ENCODE peak calls at places on chromosomes 3 and 15, in nine cellular contexts. One of them, this sample, is unnamed.

GRCh38 chr3:9301798-9302197 is 52.4 kb upstream of the SRGAP3 start:
- DNase-seq in GM13976: no peak
- DNase-seq in lower lobe of right lung: no peak
- DNase-seq in renal cortical epithelial cell: no peak
- DNase-seq in bronchial epithelial cell: peak
- DNase-seq in WTC11: no peak
- DNase-seq in astrocyte of the spinal cord: no peak
- DNase-seq in dorsolateral prefrontal cortex: no peak
- DNase-seq in IMR-90: no peak
- DNase-seq in this sample: no peak

GRCh38 chr15:38187646-38188313 is 64.9 kb upstream of the SPRED1 start:
- DNase-seq in GM13976: no peak
- DNase-seq in lower lobe of right lung: no peak
- DNase-seq in renal cortical epithelial cell: peak
- DNase-seq in bronchial epithelial cell: no peak
- DNase-seq in WTC11: no peak
- DNase-seq in astrocyte of the spinal cord: no peak
- DNase-seq in dorsolateral prefrontal cortex: no peak
- DNase-seq in IMR-90: peak
- DNase-seq in this sample: no peak

GRCh38 chr15:51833782-51834181 is 4.3 kb downstream of the TMOD3 start:
- DNase-seq in GM13976: no peak
- DNase-seq in lower lobe of right lung: no peak
- DNase-seq in renal cortical epithelial cell: no peak
- DNase-seq in bronchial epithelial cell: no peak
- DNase-seq in WTC11: no peak
- DNase-seq in astrocyte of the spinal cord: no peak
- DNase-seq in dorsolateral prefrontal cortex: no peak
- DNase-seq in IMR-90: peak
- DNase-seq in this sample: no peak

GRCh38 chr3:121834079-121834730 is 655 bp downstream of the IQCB1 start:
- DNase-seq in GM13976: peak
- DNase-seq in lower lobe of right lung: no peak
- DNase-seq in renal cortical epithelial cell: peak
- DNase-seq in bronchial epithelial cell: peak
- DNase-seq in WTC11: no peak
- DNase-seq in astrocyte of the spinal cord: no peak
- DNase-seq in dorsolateral prefrontal cortex: no peak
- DNase-seq in IMR-90: peak
- DNase-seq in this sample: no peak

GRCh38 chr3:12622335-12622734 is 41.6 kb downstream of the RAF1 start:
- DNase-seq in GM13976: no peak
- DNase-seq in lower lobe of right lung: no peak
- DNase-seq in renal cortical epithelial cell: peak
- DNase-seq in bronchial epithelial cell: no peak
- DNase-seq in WTC11: no peak
- DNase-seq in astrocyte of the spinal cord: no peak
- DNase-seq in dorsolateral prefrontal cortex: no peak
- DNase-seq in IMR-90: no peak
- DNase-seq in this sample: no peak

GRCh38 chr3:195005251-195005620 is 265.7 kb downstream of the XXYLT1 start:
- DNase-seq in GM13976: no peak
- DNase-seq in lower lobe of right lung: no peak
- DNase-seq in renal cortical epithelial cell: no peak
- DNase-seq in bronchial epithelial cell: no peak
- DNase-seq in WTC11: peak
- DNase-seq in astrocyte of the spinal cord: no peak
- DNase-seq in dorsolateral prefrontal cortex: no peak
- DNase-seq in IMR-90: no peak
- DNase-seq in this sample: no peak

GRCh38 chr3:16189201-16189600 is 14.7 kb downstream of the GALNT15 start:
- DNase-seq in GM13976: no peak
- DNase-seq in lower lobe of right lung: no peak
- DNase-seq in renal cortical epithelial cell: no peak
- DNase-seq in bronchial epithelial cell: peak
- DNase-seq in WTC11: no peak
- DNase-seq in astrocyte of the spinal cord: no peak
- DNase-seq in dorsolateral prefrontal cortex: no peak
- DNase-seq in IMR-90: no peak
- DNase-seq in this sample: no peak

GRCh38 chr3:58658508-58658907 is 8.1 kb downstream of the FAM3D start:
- DNase-seq in GM13976: no peak
- DNase-seq in lower lobe of right lung: no peak
- DNase-seq in renal cortical epithelial cell: no peak
- DNase-seq in bronchial epithelial cell: no peak
- DNase-seq in WTC11: no peak
- DNase-seq in astrocyte of the spinal cord: no peak
- DNase-seq in dorsolateral prefrontal cortex: no peak
- DNase-seq in IMR-90: no peak
- DNase-seq in this sample: no peak

GRCh38 chr3:113514265-113514769 is 639 bp downstream of the SPICE1 start:
- DNase-seq in GM13976: no peak
- DNase-seq in lower lobe of right lung: no peak
- DNase-seq in renal cortical epithelial cell: peak
- DNase-seq in bronchial epithelial cell: no peak
- DNase-seq in WTC11: no peak
- DNase-seq in astrocyte of the spinal cord: peak
- DNase-seq in dorsolateral prefrontal cortex: no peak
- DNase-seq in IMR-90: peak
- DNase-seq in this sample: no peak

GRCh38 chr3:151248772-151249366 is 29.5 kb downstream of the P2RY14 start:
- DNase-seq in GM13976: no peak
- DNase-seq in lower lobe of right lung: no peak
- DNase-seq in renal cortical epithelial cell: no peak
- DNase-seq in bronchial epithelial cell: no peak
- DNase-seq in WTC11: no peak
- DNase-seq in astrocyte of the spinal cord: no peak
- DNase-seq in dorsolateral prefrontal cortex: no peak
- DNase-seq in IMR-90: no peak
- DNase-seq in this sample: no peak

GRCh38 chr3:69562001-69562400 is 176.1 kb upstream of the FRMD4B start:
- DNase-seq in GM13976: no peak
- DNase-seq in lower lobe of right lung: no peak
- DNase-seq in renal cortical epithelial cell: no peak
- DNase-seq in bronchial epithelial cell: no peak
- DNase-seq in WTC11: no peak
- DNase-seq in astrocyte of the spinal cord: no peak
- DNase-seq in dorsolateral prefrontal cortex: no peak
- DNase-seq in IMR-90: no peak
- DNase-seq in this sample: no peak

GRCh38 chr3:23806322-23807160 is 786 bp downstream of the UBE2E1 start:
- DNase-seq in GM13976: peak
- DNase-seq in lower lobe of right lung: peak
- DNase-seq in renal cortical epithelial cell: no peak
- DNase-seq in bronchial epithelial cell: no peak
- DNase-seq in WTC11: peak
- DNase-seq in astrocyte of the spinal cord: peak
- DNase-seq in dorsolateral prefrontal cortex: peak
- DNase-seq in IMR-90: no peak
- DNase-seq in this sample: no peak

GRCh38 chr3:141844812-141845211 is 31.6 kb upstream of the ATP1B3 start:
- DNase-seq in GM13976: no peak
- DNase-seq in lower lobe of right lung: no peak
- DNase-seq in renal cortical epithelial cell: no peak
- DNase-seq in bronchial epithelial cell: no peak
- DNase-seq in WTC11: no peak
- DNase-seq in astrocyte of the spinal cord: no peak
- DNase-seq in dorsolateral prefrontal cortex: no peak
- DNase-seq in IMR-90: no peak
- DNase-seq in this sample: no peak

GRCh38 chr3:196472286-196472685 is 31.3 kb downstream of the RNF168 start:
- DNase-seq in GM13976: no peak
- DNase-seq in lower lobe of right lung: no peak
- DNase-seq in renal cortical epithelial cell: no peak
- DNase-seq in bronchial epithelial cell: no peak
- DNase-seq in WTC11: no peak
- DNase-seq in astrocyte of the spinal cord: no peak
- DNase-seq in dorsolateral prefrontal cortex: no peak
- DNase-seq in IMR-90: no peak
- DNase-seq in this sample: no peak

GRCh38 chr3:113277886-113278598 is 66.7 kb downstream of the BOC start:
- DNase-seq in GM13976: peak
- DNase-seq in lower lobe of right lung: no peak
- DNase-seq in renal cortical epithelial cell: no peak
- DNase-seq in bronchial epithelial cell: no peak
- DNase-seq in WTC11: no peak
- DNase-seq in astrocyte of the spinal cord: no peak
- DNase-seq in dorsolateral prefrontal cortex: no peak
- DNase-seq in IMR-90: no peak
- DNase-seq in this sample: no peak

GRCh38 chr15:70488002-70488605 is 275.3 kb downstream of the UACA start:
- DNase-seq in GM13976: peak
- DNase-seq in lower lobe of right lung: peak
- DNase-seq in renal cortical epithelial cell: peak
- DNase-seq in bronchial epithelial cell: peak
- DNase-seq in WTC11: peak
- DNase-seq in astrocyte of the spinal cord: peak
- DNase-seq in dorsolateral prefrontal cortex: peak
- DNase-seq in IMR-90: peak
- DNase-seq in this sample: no peak

GRCh38 chr3:190131329-190131728 is 10.6 kb upstream of the P3H2 start:
- DNase-seq in GM13976: no peak
- DNase-seq in lower lobe of right lung: no peak
- DNase-seq in renal cortical epithelial cell: peak
- DNase-seq in bronchial epithelial cell: peak
- DNase-seq in WTC11: no peak
- DNase-seq in astrocyte of the spinal cord: peak
- DNase-seq in dorsolateral prefrontal cortex: no peak
- DNase-seq in IMR-90: peak
- DNase-seq in this sample: no peak

GRCh38 chr3:53261712-53262111 is 5.9 kb upstream of the TKT start:
- DNase-seq in GM13976: no peak
- DNase-seq in lower lobe of right lung: no peak
- DNase-seq in renal cortical epithelial cell: no peak
- DNase-seq in bronchial epithelial cell: peak
- DNase-seq in WTC11: no peak
- DNase-seq in astrocyte of the spinal cord: no peak
- DNase-seq in dorsolateral prefrontal cortex: no peak
- DNase-seq in IMR-90: no peak
- DNase-seq in this sample: no peak

GRCh38 chr3:138173769-138174420 is 826 bp downstream of the DBR1 start:
- DNase-seq in GM13976: no peak
- DNase-seq in lower lobe of right lung: no peak
- DNase-seq in renal cortical epithelial cell: no peak
- DNase-seq in bronchial epithelial cell: no peak
- DNase-seq in WTC11: no peak
- DNase-seq in astrocyte of the spinal cord: no peak
- DNase-seq in dorsolateral prefrontal cortex: no peak
- DNase-seq in IMR-90: no peak
- DNase-seq in this sample: no peak

GRCh38 chr3:27657404-27657803 is 64.7 kb downstream of the EOMES start:
- DNase-seq in GM13976: no peak
- DNase-seq in lower lobe of right lung: no peak
- DNase-seq in renal cortical epithelial cell: peak
- DNase-seq in bronchial epithelial cell: peak
- DNase-seq in WTC11: no peak
- DNase-seq in astrocyte of the spinal cord: no peak
- DNase-seq in dorsolateral prefrontal cortex: no peak
- DNase-seq in IMR-90: no peak
- DNase-seq in this sample: no peak

GRCh38 chr3:115655761-115656282 is 32.5 kb downstream of the GAP43 start:
- DNase-seq in GM13976: no peak
- DNase-seq in lower lobe of right lung: no peak
- DNase-seq in renal cortical epithelial cell: no peak
- DNase-seq in bronchial epithelial cell: no peak
- DNase-seq in WTC11: no peak
- DNase-seq in astrocyte of the spinal cord: no peak
- DNase-seq in dorsolateral prefrontal cortex: no peak
- DNase-seq in IMR-90: no peak
- DNase-seq in this sample: no peak

GRCh38 chr3:17195856-17196604 is 311.3 kb downstream of the PLCL2 start:
- DNase-seq in GM13976: peak
- DNase-seq in lower lobe of right lung: no peak
- DNase-seq in renal cortical epithelial cell: no peak
- DNase-seq in bronchial epithelial cell: peak
- DNase-seq in WTC11: no peak
- DNase-seq in astrocyte of the spinal cord: peak
- DNase-seq in dorsolateral prefrontal cortex: no peak
- DNase-seq in IMR-90: peak
- DNase-seq in this sample: no peak

GRCh38 chr3:42143440-42143839 is 52.3 kb downstream of the TRAK1 start:
- DNase-seq in GM13976: no peak
- DNase-seq in lower lobe of right lung: no peak
- DNase-seq in renal cortical epithelial cell: no peak
- DNase-seq in bronchial epithelial cell: no peak
- DNase-seq in WTC11: no peak
- DNase-seq in astrocyte of the spinal cord: no peak
- DNase-seq in dorsolateral prefrontal cortex: no peak
- DNase-seq in IMR-90: no peak
- DNase-seq in this sample: no peak

GRCh38 chr3:160038862-160039562 is 50.4 kb downstream of the IL12A start:
- DNase-seq in GM13976: peak
- DNase-seq in lower lobe of right lung: peak
- DNase-seq in renal cortical epithelial cell: peak
- DNase-seq in bronchial epithelial cell: peak
- DNase-seq in WTC11: peak
- DNase-seq in astrocyte of the spinal cord: no peak
- DNase-seq in dorsolateral prefrontal cortex: peak
- DNase-seq in IMR-90: no peak
- DNase-seq in this sample: no peak

GRCh38 chr15:94324117-94324826 is 92.9 kb downstream of the MCTP2 start:
- DNase-seq in GM13976: peak
- DNase-seq in lower lobe of right lung: no peak
- DNase-seq in renal cortical epithelial cell: peak
- DNase-seq in bronchial epithelial cell: peak
- DNase-seq in WTC11: peak
- DNase-seq in astrocyte of the spinal cord: peak
- DNase-seq in dorsolateral prefrontal cortex: peak
- DNase-seq in IMR-90: peak
- DNase-seq in this sample: no peak

GRCh38 chr3:182491571-182491970 is 301.7 kb upstream of the ATP11B start:
- DNase-seq in GM13976: no peak
- DNase-seq in lower lobe of right lung: no peak
- DNase-seq in renal cortical epithelial cell: no peak
- DNase-seq in bronchial epithelial cell: no peak
- DNase-seq in WTC11: no peak
- DNase-seq in astrocyte of the spinal cord: no peak
- DNase-seq in dorsolateral prefrontal cortex: no peak
- DNase-seq in IMR-90: no peak
- DNase-seq in this sample: no peak

GRCh38 chr3:23127196-23127595 is 75.9 kb upstream of the UBE2E2 start:
- DNase-seq in GM13976: no peak
- DNase-seq in lower lobe of right lung: no peak
- DNase-seq in renal cortical epithelial cell: no peak
- DNase-seq in bronchial epithelial cell: no peak
- DNase-seq in WTC11: no peak
- DNase-seq in astrocyte of the spinal cord: no peak
- DNase-seq in dorsolateral prefrontal cortex: no peak
- DNase-seq in IMR-90: no peak
- DNase-seq in this sample: no peak

GRCh38 chr15:68385671-68386586 is 46.0 kb downstream of the ITGA11 start:
- DNase-seq in GM13976: no peak
- DNase-seq in lower lobe of right lung: peak
- DNase-seq in renal cortical epithelial cell: no peak
- DNase-seq in bronchial epithelial cell: no peak
- DNase-seq in WTC11: peak
- DNase-seq in astrocyte of the spinal cord: no peak
- DNase-seq in dorsolateral prefrontal cortex: no peak
- DNase-seq in IMR-90: no peak
- DNase-seq in this sample: no peak